ENCODE peak calls at places on chromosome 3, in five cellular contexts. L, X, M, A and Z are unnamed samples.

GRCh38 chr3:21356402-21356801 is 394.6 kb downstream of the ZNF385D start:
- DNase-seq in X (no peak), L (no peak), M (no peak), A (no peak), Z (no peak)

GRCh38 chr3:124786491-124787241 is 56.4 kb downstream of the UMPS start:
- DNase-seq in A (peak), M (no peak), X (no peak), L (no peak), Z (no peak)

GRCh38 chr3:3200632-3201212 is 21.2 kb upstream of the CRBN start:
- DNase-seq in L (peak), A (peak), X (peak), M (no peak), Z (peak)

GRCh38 chr3:138673641-138674040 is 65.1 kb downstream of the FAIM start:
- DNase-seq in M (no peak), A (peak), L (no peak), X (peak), Z (no peak)

GRCh38 chr3:113531826-113532697 is at the start of gene SIDT1:
- DNase-seq in A (peak), X (peak), M (no peak), L (peak), Z (no peak)

GRCh38 chr3:29337565-29337964 is 56.7 kb downstream of the RBMS3 start:
- DNase-seq in L (no peak), X (no peak), A (no peak), M (no peak), Z (no peak)

GRCh38 chr3:49519266-49519665 is 35.0 kb upstream of the BSN start:
- DNase-seq in L (no peak), A (peak), M (no peak), X (no peak), Z (peak)

GRCh38 chr3:16323737-16324136 is 58.7 kb downstream of the OXNAD1 start:
- DNase-seq in M (no peak), A (no peak), X (no peak), L (no peak), Z (no peak)

GRCh38 chr3:62557983-62558382 is 184.6 kb upstream of the FEZF2 start:
- DNase-seq in M (no peak), A (no peak), L (no peak), X (no peak), Z (no peak)

GRCh38 chr3:50620420-50620819 is 3.5 kb downstream of the MAPKAPK3 start:
- DNase-seq in A (no peak), M (no peak), L (no peak), X (no peak), Z (no peak)

GRCh38 chr3:48558446-48559134 is 2.0 kb upstream of the PFKFB4 start:
- DNase-seq in L (no peak), M (no peak), X (no peak), A (no peak), Z (no peak)

GRCh38 chr3:58333206-58334012 is 717 bp downstream of the PXK start:
- DNase-seq in L (peak), M (no peak), X (peak), A (peak), Z (no peak)

GRCh38 chr3:117706731-117707130 is 997.2 kb downstream of the TUSC7 start:
- DNase-seq in L (no peak), X (no peak), A (no peak), M (no peak), Z (no peak)

GRCh38 chr3:47578119-47578630 is 490 bp downstream of the CSPG5 start:
- DNase-seq in L (peak), A (no peak), M (no peak), X (peak), Z (peak)